ENCODE peak calls at places on chromosomes 7 and 10, in eight cellular contexts. T is foreskin fibroblast; X is A549; Y is PC-3; K is osteoblast; L is CD8-positive, alpha-beta T cell; D is GM13977; U is body of pancreas. W is an unnamed sample.
A peak's percentile ranks its signal among the peaks of the same experiment; 100 is the strongest.

GRCh38 chr10:103816431-103816830 is 38.9 kb downstream of the SH3PXD2A start:
- DNase-seq in T (no peak), X (peak; percentile 70), Y (peak; percentile 48), K (no peak), L (no peak), D (no peak), U (no peak), W (peak; percentile 46)

GRCh38 chr10:33509231-33509871 is 174.9 kb upstream of the NRP1 start:
- DNase-seq in T (peak; percentile 72), X (peak; percentile 83), Y (peak; percentile 100), K (peak; percentile 84), L (no peak), D (peak; percentile 57), U (peak; percentile 64), W (peak; percentile 90)

GRCh38 chr7:69780377-69780776 is 182.1 kb downstream of the AUTS2 start:
- DNase-seq in T (no peak), X (peak; percentile 18), Y (no peak), K (no peak), L (no peak), D (no peak), U (no peak), W (peak; percentile 12)

GRCh38 chr10:74738985-74739567 is 87.3 kb upstream of the KAT6B start:
- DNase-seq in T (no peak), X (peak; percentile 17), Y (peak; percentile 71), K (peak; percentile 78), L (no peak), D (peak; percentile 56), U (peak; percentile 20), W (peak; percentile 68)

GRCh38 chr7:105989686-105990085 is 26.6 kb downstream of the CDHR3 start:
- DNase-seq in T (no peak), X (no peak), Y (no peak), K (no peak), L (no peak), D (no peak), U (no peak), W (no peak)

GRCh38 chr7:149773446-149774236 is at the start of gene ZNF467:
- DNase-seq in T (no peak), X (peak; percentile 57), Y (peak; percentile 28), K (peak; percentile 80), L (peak; percentile 53), D (no peak), U (peak; percentile 88), W (peak; percentile 17)

GRCh38 chr10:15482168-15482567 is 111.1 kb upstream of the FAM171A1 start:
- DNase-seq in T (no peak), X (no peak), Y (no peak), K (peak; percentile 66), L (no peak), D (no peak), U (no peak), W (peak; percentile 44)

GRCh38 chr10:1403508-1404230 is 333.7 kb downstream of the ADARB2 start:
- DNase-seq in T (no peak), X (no peak), Y (no peak), K (peak; percentile 73), L (no peak), D (no peak), U (no peak), W (no peak)

GRCh38 chr7:68122806-68123205 is 1126.2 kb downstream of the TYW1 start:
- DNase-seq in T (no peak), X (no peak), Y (no peak), K (no peak), L (no peak), D (no peak), U (no peak), W (no peak)

GRCh38 chr7:135602304-135602703 is 44.6 kb downstream of the NUP205 start:
- DNase-seq in T (no peak), X (no peak), Y (no peak), K (no peak), L (no peak), D (no peak), U (no peak), W (peak; percentile 44)

GRCh38 chr10:98971464-98971863 is 264.2 kb downstream of the HPSE2 start:
- DNase-seq in T (no peak), X (no peak), Y (no peak), K (no peak), L (no peak), D (no peak), U (no peak), W (peak; percentile 1)

GRCh38 chr10:132630666-132631347 is 93.2 kb downstream of the INPP5A start:
- DNase-seq in T (no peak), X (no peak), Y (no peak), K (peak; percentile 69), L (no peak), D (no peak), U (peak; percentile 86), W (no peak)

GRCh38 chr7:80681272-80681885 is 42.9 kb downstream of the CD36 start:
- DNase-seq in T (no peak), X (peak; percentile 54), Y (peak; percentile 55), K (no peak), L (no peak), D (peak; percentile 4), U (no peak), W (peak; percentile 72)

GRCh38 chr10:31133628-31134302 is 102.1 kb upstream of the ZNF438 start:
- DNase-seq in T (peak; percentile 86), X (no peak), Y (no peak), K (peak; percentile 93), L (peak; percentile 71), D (peak; percentile 85), U (peak; percentile 85), W (peak; percentile 87)

GRCh38 chr7:135792866-135793265 is 44.3 kb upstream of the FAM180A start:
- DNase-seq in T (no peak), X (no peak), Y (no peak), K (no peak), L (no peak), D (no peak), U (no peak), W (no peak)

GRCh38 chr10:11165591-11166543 is 148.2 kb downstream of the CELF2 start:
- DNase-seq in T (no peak), X (no peak), Y (no peak), K (no peak), L (peak; percentile 71), D (peak; percentile 83), U (peak; percentile 40), W (peak; percentile 11)

DNA sequence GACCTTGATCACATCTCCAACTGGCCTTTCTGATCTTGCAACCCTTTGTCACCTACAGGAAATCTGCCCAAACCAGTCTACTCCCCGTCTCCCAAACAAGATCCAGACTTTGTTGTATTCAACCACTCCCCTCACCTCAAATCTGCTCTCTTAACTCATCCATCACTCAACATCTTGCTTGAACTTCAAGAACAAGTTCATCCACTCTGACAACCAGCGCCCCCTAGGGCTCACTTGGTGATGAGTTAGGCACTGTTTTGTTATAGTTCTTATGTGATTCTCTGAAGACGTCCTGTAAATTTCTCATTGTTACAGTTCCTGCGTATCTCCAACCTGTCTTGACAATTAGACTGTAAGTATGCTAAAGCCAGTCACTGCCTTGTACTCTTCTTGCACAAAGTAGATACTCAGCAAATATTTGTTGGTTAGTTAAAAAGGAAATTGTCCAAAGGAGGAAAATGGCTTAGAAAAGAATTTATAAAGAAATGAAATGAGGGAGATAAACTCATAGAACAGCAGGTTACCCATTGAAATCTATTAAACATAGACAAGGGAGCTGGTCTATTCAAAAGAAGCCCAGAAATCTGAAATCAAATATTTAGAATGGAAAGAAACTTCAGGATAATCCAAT is 5.3 kb downstream of the FRMD4A start:
- DNase-seq in T (no peak), X (peak; percentile 64), Y (peak; percentile 58), K (no peak), L (peak; percentile 49), D (peak; percentile 41), U (peak; percentile 75), W (peak; percentile 56)
- TF ChIP-seq CTCF in T (peak; percentile 27), X (peak; percentile 43), Y (peak; percentile 63), K (peak; percentile 58), L (peak; percentile 51), D (peak; percentile 63), U (peak; percentile 29), W (peak; percentile 72)

GRCh38 chr10:3478153-3478552 is 305.6 kb upstream of the PITRM1 start:
- DNase-seq in T (no peak), X (no peak), Y (no peak), K (no peak), L (no peak), D (peak; percentile 31), U (no peak), W (no peak)

GRCh38 chr10:3476186-3476585 is 303.6 kb upstream of the PITRM1 start:
- DNase-seq in T (no peak), X (no peak), Y (no peak), K (peak; percentile 27), L (no peak), D (no peak), U (no peak), W (peak; percentile 52)

GRCh38 chr10:3477683-3478082 is 305.1 kb upstream of the PITRM1 start:
- DNase-seq in T (peak; percentile 58), X (peak; percentile 26), Y (peak; percentile 55), K (no peak), L (no peak), D (peak; percentile 40), U (no peak), W (peak; percentile 95)

GRCh38 chr10:3475367-3475766 is 302.8 kb upstream of the PITRM1 start:
- DNase-seq in T (no peak), X (no peak), Y (no peak), K (no peak), L (no peak), D (no peak), U (no peak), W (no peak)

GRCh38 chr10:3476640-3477448 is 304.3 kb upstream of the PITRM1 start:
- DNase-seq in T (no peak), X (no peak), Y (no peak), K (no peak), L (no peak), D (no peak), U (no peak), W (no peak)
- TF ChIP-seq CTCF in T (no peak), X (no peak), Y (no peak), K (peak; percentile 15), L (no peak), D (no peak), U (no peak), W (peak; percentile 30)

GRCh38 chr10:113646337-113647201 is 17.3 kb downstream of the NRAP start:
- DNase-seq in T (no peak), X (no peak), Y (no peak), K (no peak), L (no peak), D (no peak), U (no peak), W (no peak)

GRCh38 chr10:113644185-113645120 is 19.4 kb downstream of the NRAP start:
- DNase-seq in T (peak; percentile 18), X (no peak), Y (no peak), K (no peak), L (no peak), D (no peak), U (peak; percentile 17), W (peak; percentile 75)

GRCh38 chr10:113641702-113642101 is 22.1 kb downstream of the NRAP start:
- DNase-seq in T (no peak), X (no peak), Y (no peak), K (no peak), L (no peak), D (no peak), U (no peak), W (no peak)

GRCh38 chr10:113639966-113640365 is 23.9 kb downstream of the NRAP start:
- DNase-seq in T (no peak), X (no peak), Y (no peak), K (no peak), L (no peak), D (no peak), U (no peak), W (no peak)

GRCh38 chr10:113643183-113643582 is 20.7 kb downstream of the NRAP start:
- DNase-seq in T (no peak), X (no peak), Y (peak; percentile 62), K (no peak), L (no peak), D (no peak), U (no peak), W (no peak)
- TF ChIP-seq CTCF in T (no peak), X (no peak), Y (no peak), K (no peak), L (no peak), D (no peak), U (no peak), W (no peak)

GRCh38 chr7:64494912-64495461 is 67.9 kb downstream of the ZNF680 start:
- DNase-seq in T (no peak), X (no peak), Y (no peak), K (peak; percentile 74), L (no peak), D (no peak), U (no peak), W (no peak)
- TF ChIP-seq CTCF in T (no peak), X (no peak), Y (no peak), K (no peak), L (no peak), D (no peak), U (no peak), W (no peak)